ENCODE peak calls at places on chromosomes 12 and 14, in seven cellular contexts. One of them, this sample, is unnamed.

GRCh38 chr14:21191261-21191808 is 35.5 kb upstream of the OR5AU1 start:
- DNase-seq in right lobe of liver: no peak
- DNase-seq in suprapubic skin: no peak
- DNase-seq in HCT116: no peak
- DNase-seq in prostate gland: no peak
- DNase-seq in esophagus muscularis mucosa: no peak
- DNase-seq in K562: no peak
- DNase-seq in this sample: no peak

GRCh38 chr14:91114079-91115065 is 499 bp downstream of the DGLUCY start:
- DNase-seq in K562: peak
- DNase-seq in right lobe of liver: peak
- DNase-seq in prostate gland: peak
- DNase-seq in suprapubic skin: peak
- DNase-seq in HCT116: peak
- DNase-seq in esophagus muscularis mucosa: no peak
- DNase-seq in this sample: peak

GRCh38 chr12:104569348-104570173 is 112.8 kb downstream of the CHST11 start:
- DNase-seq in right lobe of liver: no peak
- DNase-seq in prostate gland: no peak
- DNase-seq in suprapubic skin: no peak
- DNase-seq in HCT116: no peak
- DNase-seq in esophagus muscularis mucosa: no peak
- DNase-seq in K562: no peak
- DNase-seq in this sample: no peak

GRCh38 chr12:20513189-20513588 is 144.9 kb downstream of the PDE3A start:
- DNase-seq in HCT116: no peak
- DNase-seq in prostate gland: no peak
- DNase-seq in esophagus muscularis mucosa: no peak
- DNase-seq in right lobe of liver: no peak
- DNase-seq in K562: no peak
- DNase-seq in suprapubic skin: no peak
- DNase-seq in this sample: no peak

GRCh38 chr12:107138990-107139389 is 45.6 kb upstream of the CRY1 start:
- DNase-seq in prostate gland: no peak
- DNase-seq in HCT116: no peak
- DNase-seq in suprapubic skin: no peak
- DNase-seq in right lobe of liver: no peak
- DNase-seq in K562: no peak
- DNase-seq in esophagus muscularis mucosa: no peak
- DNase-seq in this sample: no peak

GRCh38 chr12:91219511-91219910 is 36.9 kb upstream of the DCN start:
- DNase-seq in right lobe of liver: no peak
- DNase-seq in esophagus muscularis mucosa: no peak
- DNase-seq in prostate gland: no peak
- DNase-seq in HCT116: no peak
- DNase-seq in suprapubic skin: no peak
- DNase-seq in K562: no peak
- DNase-seq in this sample: no peak

GRCh38 chr12:132529899-132530298 is 39.9 kb downstream of the FBRSL1 start:
- DNase-seq in esophagus muscularis mucosa: no peak
- DNase-seq in K562: no peak
- DNase-seq in prostate gland: no peak
- DNase-seq in HCT116: no peak
- DNase-seq in suprapubic skin: no peak
- DNase-seq in right lobe of liver: no peak
- DNase-seq in this sample: no peak

GRCh38 chr12:26088999-26089398 is 35.8 kb downstream of the BHLHE41 start:
- DNase-seq in suprapubic skin: no peak
- DNase-seq in prostate gland: no peak
- DNase-seq in right lobe of liver: no peak
- DNase-seq in esophagus muscularis mucosa: no peak
- DNase-seq in K562: no peak
- DNase-seq in HCT116: no peak
- DNase-seq in this sample: no peak

GRCh38 chr14:56055521-56055920 is 62.7 kb upstream of the PELI2 start:
- DNase-seq in K562: no peak
- DNase-seq in HCT116: no peak
- DNase-seq in prostate gland: no peak
- DNase-seq in right lobe of liver: no peak
- DNase-seq in suprapubic skin: no peak
- DNase-seq in esophagus muscularis mucosa: no peak
- DNase-seq in this sample: no peak

GRCh38 chr12:80648866-80649265 is 58.6 kb upstream of the MYF6 start:
- DNase-seq in right lobe of liver: no peak
- DNase-seq in K562: no peak
- DNase-seq in prostate gland: no peak
- DNase-seq in esophagus muscularis mucosa: no peak
- DNase-seq in suprapubic skin: no peak
- DNase-seq in HCT116: no peak
- DNase-seq in this sample: no peak

GRCh38 chr12:62190081-62190480 is 70.1 kb upstream of the USP15 start:
- DNase-seq in prostate gland: no peak
- DNase-seq in HCT116: no peak
- DNase-seq in right lobe of liver: no peak
- DNase-seq in esophagus muscularis mucosa: no peak
- DNase-seq in K562: no peak
- DNase-seq in suprapubic skin: no peak
- DNase-seq in this sample: no peak

GRCh38 chr14:94377866-94378470 is 10.4 kb downstream of the SERPINA1 start:
- DNase-seq in esophagus muscularis mucosa: no peak
- DNase-seq in K562: no peak
- DNase-seq in suprapubic skin: no peak
- DNase-seq in prostate gland: no peak
- DNase-seq in HCT116: no peak
- DNase-seq in right lobe of liver: peak
- DNase-seq in this sample: no peak

GRCh38 chr14:52402812-52403526 is 88.9 kb downstream of the PTGER2 start:
- DNase-seq in suprapubic skin: no peak
- DNase-seq in esophagus muscularis mucosa: no peak
- DNase-seq in prostate gland: no peak
- DNase-seq in HCT116: no peak
- DNase-seq in K562: no peak
- DNase-seq in right lobe of liver: no peak
- DNase-seq in this sample: no peak

GRCh38 chr14:38593477-38593876 is 337.6 kb upstream of the CLEC14A start:
- DNase-seq in HCT116: no peak
- DNase-seq in prostate gland: no peak
- DNase-seq in K562: no peak
- DNase-seq in esophagus muscularis mucosa: no peak
- DNase-seq in suprapubic skin: no peak
- DNase-seq in right lobe of liver: no peak
- DNase-seq in this sample: no peak

GRCh38 chr14:71166434-71166833 is 259.2 kb downstream of the PCNX1 start:
- DNase-seq in HCT116: peak
- DNase-seq in right lobe of liver: no peak
- DNase-seq in K562: no peak
- DNase-seq in prostate gland: no peak
- DNase-seq in suprapubic skin: peak
- DNase-seq in esophagus muscularis mucosa: no peak
- DNase-seq in this sample: no peak

GRCh38 chr12:9404469-9405260 is 196.5 kb upstream of the PZP start:
- DNase-seq in HCT116: no peak
- DNase-seq in K562: no peak
- DNase-seq in right lobe of liver: no peak
- DNase-seq in prostate gland: no peak
- DNase-seq in suprapubic skin: no peak
- DNase-seq in esophagus muscularis mucosa: peak
- DNase-seq in this sample: no peak

GRCh38 chr12:54125950-54126695 is 62.7 kb downstream of the SMUG1 start:
- DNase-seq in esophagus muscularis mucosa: no peak
- DNase-seq in prostate gland: no peak
- DNase-seq in HCT116: no peak
- DNase-seq in suprapubic skin: no peak
- DNase-seq in K562: peak
- DNase-seq in right lobe of liver: no peak
- DNase-seq in this sample: peak

GRCh38 chr12:54127538-54128259 is 61.1 kb downstream of the SMUG1 start:
- DNase-seq in right lobe of liver: no peak
- DNase-seq in suprapubic skin: no peak
- DNase-seq in HCT116: no peak
- DNase-seq in K562: no peak
- DNase-seq in prostate gland: no peak
- DNase-seq in esophagus muscularis mucosa: no peak
- DNase-seq in this sample: no peak

GRCh38 chr12:54129028-54129903 is 59.5 kb downstream of the SMUG1 start:
- DNase-seq in HCT116: no peak
- DNase-seq in K562: no peak
- DNase-seq in esophagus muscularis mucosa: no peak
- DNase-seq in suprapubic skin: no peak
- DNase-seq in prostate gland: no peak
- DNase-seq in right lobe of liver: no peak
- DNase-seq in this sample: no peak

GRCh38 chr12:54128466-54128865 is 60.3 kb downstream of the SMUG1 start:
- DNase-seq in prostate gland: no peak
- DNase-seq in HCT116: no peak
- DNase-seq in suprapubic skin: no peak
- DNase-seq in esophagus muscularis mucosa: no peak
- DNase-seq in K562: no peak
- DNase-seq in right lobe of liver: no peak
- DNase-seq in this sample: no peak

GRCh38 chr12:54126696-54127537 is 61.9 kb downstream of the SMUG1 start:
- DNase-seq in HCT116: no peak
- DNase-seq in prostate gland: no peak
- DNase-seq in right lobe of liver: no peak
- DNase-seq in suprapubic skin: peak
- DNase-seq in K562: peak
- DNase-seq in esophagus muscularis mucosa: no peak
- DNase-seq in this sample: peak
- TF ChIP-seq POLR2A in HCT116: no peak
- TF ChIP-seq POLR2A in prostate gland: no peak
- TF ChIP-seq POLR2A in right lobe of liver: no peak
- TF ChIP-seq POLR2A in suprapubic skin: peak
- TF ChIP-seq POLR2A in K562: no peak
- TF ChIP-seq POLR2A in esophagus muscularis mucosa: no peak
- TF ChIP-seq POLR2A in this sample: peak

GRCh38 chr14:28755930-28756895 is 10.4 kb upstream of the FOXG1 start:
- DNase-seq in K562: no peak
- DNase-seq in prostate gland: no peak
- DNase-seq in suprapubic skin: no peak
- DNase-seq in HCT116: no peak
- DNase-seq in esophagus muscularis mucosa: no peak
- DNase-seq in right lobe of liver: no peak
- DNase-seq in this sample: no peak

GRCh38 chr14:28757790-28758189 is 8.8 kb upstream of the FOXG1 start:
- DNase-seq in right lobe of liver: no peak
- DNase-seq in K562: no peak
- DNase-seq in prostate gland: no peak
- DNase-seq in esophagus muscularis mucosa: no peak
- DNase-seq in suprapubic skin: no peak
- DNase-seq in HCT116: no peak
- DNase-seq in this sample: no peak

GRCh38 chr14:28756896-28757570 is 9.6 kb upstream of the FOXG1 start:
- DNase-seq in prostate gland: no peak
- DNase-seq in HCT116: no peak
- DNase-seq in esophagus muscularis mucosa: no peak
- DNase-seq in suprapubic skin: no peak
- DNase-seq in K562: no peak
- DNase-seq in right lobe of liver: no peak
- DNase-seq in this sample: no peak

GRCh38 chr14:28754209-28754985 is 12.2 kb upstream of the FOXG1 start:
- DNase-seq in suprapubic skin: no peak
- DNase-seq in K562: peak
- DNase-seq in esophagus muscularis mucosa: no peak
- DNase-seq in HCT116: no peak
- DNase-seq in right lobe of liver: no peak
- DNase-seq in prostate gland: no peak
- DNase-seq in this sample: no peak

DNA sequence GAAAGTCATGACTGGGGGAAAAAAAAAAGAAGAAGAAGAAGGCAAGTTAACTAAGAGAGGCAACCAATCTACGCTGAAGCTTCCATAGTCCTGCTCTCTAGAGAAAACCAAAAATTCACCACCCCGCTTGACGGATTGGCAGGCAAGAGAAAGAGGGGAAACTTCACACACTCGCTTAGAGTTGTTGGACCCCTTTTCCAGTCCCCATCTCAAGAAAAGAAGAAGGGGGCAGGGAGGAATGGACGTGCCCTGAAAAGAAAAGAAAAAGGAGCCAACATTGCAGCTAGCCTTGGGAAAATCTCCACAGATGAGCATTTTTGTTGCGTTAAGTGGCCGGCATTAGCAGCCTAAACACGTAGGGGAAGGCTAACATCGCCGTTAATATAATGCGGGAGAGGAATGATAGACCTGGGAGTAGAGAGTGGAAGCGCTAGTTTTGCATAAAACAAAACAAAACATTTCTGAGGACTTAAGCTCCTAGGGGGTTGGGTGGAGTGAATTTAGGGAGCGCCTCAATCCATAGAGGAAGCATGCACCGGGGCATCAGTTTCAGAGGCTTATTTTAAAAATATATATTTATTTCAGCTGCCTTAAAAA is 11.3 kb upstream of the FOXG1 start:
- DNase-seq in suprapubic skin: no peak
- DNase-seq in esophagus muscularis mucosa: no peak
- DNase-seq in right lobe of liver: no peak
- DNase-seq in K562: no peak
- DNase-seq in prostate gland: no peak
- DNase-seq in HCT116: no peak
- DNase-seq in this sample: no peak
- TF ChIP-seq CTCF in suprapubic skin: no peak
- TF ChIP-seq CTCF in esophagus muscularis mucosa: no peak
- TF ChIP-seq CTCF in right lobe of liver: no peak
- TF ChIP-seq CTCF in K562: no peak
- TF ChIP-seq CTCF in prostate gland: no peak
- TF ChIP-seq CTCF in HCT116: no peak
- TF ChIP-seq CTCF in this sample: no peak

GRCh38 chr14:31944256-31945073 is 132.6 kb upstream of the ARHGAP5 start:
- DNase-seq in prostate gland: no peak
- DNase-seq in esophagus muscularis mucosa: no peak
- DNase-seq in HCT116: no peak
- DNase-seq in right lobe of liver: no peak
- DNase-seq in K562: no peak
- DNase-seq in suprapubic skin: no peak
- DNase-seq in this sample: no peak
- TF ChIP-seq POLR2A in prostate gland: no peak
- TF ChIP-seq POLR2A in esophagus muscularis mucosa: no peak
- TF ChIP-seq POLR2A in HCT116: no peak
- TF ChIP-seq POLR2A in right lobe of liver: no peak
- TF ChIP-seq POLR2A in K562: no peak
- TF ChIP-seq POLR2A in suprapubic skin: no peak
- TF ChIP-seq POLR2A in this sample: no peak

DNA sequence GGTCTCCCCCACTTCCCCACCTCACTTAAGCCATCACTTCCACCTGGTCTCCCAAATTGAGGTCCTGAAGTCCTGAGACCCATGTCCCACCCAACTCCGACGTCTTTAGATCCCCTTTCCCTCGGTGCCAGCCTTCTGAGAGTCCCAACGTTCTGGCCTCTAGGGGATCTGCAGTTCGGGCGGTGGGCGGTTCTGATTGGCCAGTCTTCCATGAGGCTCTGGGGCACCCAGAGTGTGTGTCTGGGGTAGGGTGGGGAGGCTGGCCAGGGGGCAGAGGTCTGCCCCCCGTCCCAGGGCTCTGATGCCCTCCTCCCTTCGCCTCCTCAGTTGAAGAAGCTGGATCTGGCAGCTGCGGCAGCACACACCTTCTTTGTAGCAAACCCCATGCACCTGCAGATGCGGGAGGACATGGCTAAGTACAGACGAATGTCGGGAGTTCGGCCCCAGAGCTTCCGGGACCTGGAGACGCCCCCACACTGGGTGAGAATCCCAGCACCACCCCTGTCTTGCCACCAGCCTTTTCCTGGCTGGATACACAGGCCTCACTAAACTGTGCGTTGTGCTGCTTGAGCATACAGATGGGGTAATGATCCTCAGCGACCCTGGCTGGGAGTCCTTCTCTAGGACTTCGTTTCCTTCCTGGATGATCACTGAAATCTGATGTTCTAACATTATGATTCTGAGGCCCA is 1.5 kb downstream of the P3H3 start:
- DNase-seq in prostate gland: no peak
- DNase-seq in suprapubic skin: no peak
- DNase-seq in HCT116: peak
- DNase-seq in esophagus muscularis mucosa: no peak
- DNase-seq in right lobe of liver: no peak
- DNase-seq in K562: no peak
- DNase-seq in this sample: no peak
- TF ChIP-seq CTCF in prostate gland: peak
- TF ChIP-seq CTCF in suprapubic skin: no peak
- TF ChIP-seq CTCF in HCT116: peak
- TF ChIP-seq CTCF in esophagus muscularis mucosa: no peak
- TF ChIP-seq CTCF in right lobe of liver: no peak
- TF ChIP-seq CTCF in K562: no peak
- TF ChIP-seq CTCF in this sample: no peak

This sample was measured in gastrocnemius medialis.